ENCODE peak calls at places on chromosome 19, in four cellular contexts. J is WTC11, C is K562, L is GM12878. G is an unnamed sample.

GRCh38 chr19:47003611-47003935 is 16.1 kb upstream of the NPAS1 start:
- DNase-seq in C (no peak), J (no peak), L (no peak), G (peak)

GRCh38 chr19:30256510-30256850 is 115.7 kb upstream of the ZNF536 start:
- DNase-seq in J (no peak), L (no peak), C (no peak), G (peak)

GRCh38 chr19:31538879-31539278 is 189.6 kb upstream of the TSHZ3 start:
- DNase-seq in L (no peak), C (no peak), J (no peak), G (no peak)

GRCh38 chr19:23391239-23391638 is 4.0 kb downstream of the ZNF91 start:
- DNase-seq in C (no peak), L (no peak), J (no peak), G (no peak)

GRCh38 chr19:4730740-4731171 is 7.1 kb upstream of the DPP9 start:
- DNase-seq in J (peak), C (peak), L (no peak), G (peak)

GRCh38 chr19:23972161-23972560 is 57.5 kb downstream of the ZNF726 start:
- DNase-seq in J (no peak), C (no peak), L (no peak), G (peak)

GRCh38 chr19:17075860-17076538 is 422 bp downstream of the MYO9B start:
- DNase-seq in J (no peak), C (peak), L (no peak), G (no peak)

GRCh38 chr19:31436121-31436776 is 87.0 kb upstream of the TSHZ3 start:
- DNase-seq in L (no peak), C (no peak), J (no peak), G (no peak)

GRCh38 chr19:44845286-44845611 is 848 bp upstream of the NECTIN2 start:
- DNase-seq in J (no peak), C (no peak), L (no peak), G (no peak)

GRCh38 chr19:54612428-54612827 is 17.9 kb upstream of the LILRB1 start:
- DNase-seq in C (no peak), J (no peak), L (no peak), G (no peak)

GRCh38 chr19:45419396-45419795 is 4.3 kb downstream of the ERCC1 start:
- DNase-seq in C (no peak), J (no peak), L (no peak), G (no peak)

GRCh38 chr19:55228015-55228391 is 560 bp downstream of the TMEM86B start:
- DNase-seq in J (no peak), C (no peak), L (no peak), G (peak)

GRCh38 chr19:36420961-36421748 is 2.7 kb upstream of the ZFP82 start:
- DNase-seq in C (no peak), L (no peak), J (peak), G (peak)

GRCh38 chr19:34618410-34618809 is 58.5 kb downstream of the SCGB2B2 start:
- DNase-seq in L (no peak), C (no peak), J (no peak), G (no peak)

GRCh38 chr19:36140289-36141038 is 598 bp downstream of the CAPNS1 start:
- DNase-seq in L (no peak), J (peak), C (peak), G (peak)

GRCh38 chr19:4046946-4047683 is 19.6 kb downstream of the ZBTB7A start:
- DNase-seq in C (no peak), L (no peak), J (no peak), G (no peak)

GRCh38 chr19:41844601-41845000 is at the start of gene LYPD4:
- DNase-seq in C (peak), J (peak), L (no peak), G (peak)

GRCh38 chr19:27720155-27720554 is 1492.8 kb downstream of the UQCRFS1 start:
- DNase-seq in J (no peak), L (no peak), C (no peak), G (no peak)

GRCh38 chr19:2549701-2550191 is 73.8 kb downstream of the GADD45B start:
- DNase-seq in L (no peak), C (no peak), J (no peak), G (no peak)

GRCh38 chr19:42577016-42577415 is 17.7 kb downstream of the CEACAM8 start:
- DNase-seq in C (no peak), J (no peak), L (no peak), G (no peak)

GRCh38 chr19:45900661-45901431 is 1.6 kb downstream of the MYPOP start:
- DNase-seq in C (no peak), L (no peak), J (no peak), G (no peak)

GRCh38 chr19:47445937-47446402 is 25.7 kb downstream of the SLC8A2 start:
- DNase-seq in J (peak), C (peak), L (no peak), G (peak)

GRCh38 chr19:43651758-43652545 is 12.3 kb upstream of the CADM4 start:
- DNase-seq in L (no peak), J (peak), C (peak), G (peak)

GRCh38 chr19:46614114-46614701 is 10.7 kb downstream of the PTGIR start:
- DNase-seq in J (peak), C (peak), L (no peak), G (peak)

GRCh38 chr19:10520652-10521318 is 3.5 kb upstream of the S1PR5 start:
- DNase-seq in J (no peak), L (no peak), C (no peak), G (peak)

GRCh38 chr19:15421726-15422260 is 3.0 kb upstream of the AKAP8L start:
- DNase-seq in J (no peak), L (no peak), C (no peak), G (peak)

GRCh38 chr19:15466851-15467733 is 2.7 kb upstream of the RASAL3 start:
- DNase-seq in J (no peak), L (peak), C (no peak), G (no peak)

GRCh38 chr19:46608581-46609345 is 7.6 kb downstream of the CALM3 start:
- DNase-seq in C (no peak), L (no peak), J (peak), G (peak)

GRCh38 chr19:30784850-30785459 is 412.8 kb downstream of the ZNF536 start:
- DNase-seq in L (no peak), C (peak), J (peak), G (no peak)

GRCh38 chr19:2043269-2043641 is 7.8 kb downstream of the MKNK2 start:
- DNase-seq in L (no peak), C (no peak), J (no peak), G (no peak)

GRCh38 chr19:50669319-50670101 is 20.3 kb downstream of the C19orf81 start:
- DNase-seq in L (no peak), C (peak), J (no peak), G (peak)

GRCh38 chr19:47658431-47659383 is 49.8 kb downstream of the BICRA start:
- DNase-seq in J (no peak), C (no peak), L (no peak), G (no peak)

GRCh38 chr19:7868671-7869452 is 5.3 kb downstream of the PRR36 start:
- DNase-seq in L (peak), J (peak), C (peak), G (peak)

GRCh38 chr19:16447015-16447384 is 24.8 kb downstream of the EPS15L1 start:
- DNase-seq in J (no peak), C (peak), L (peak), G (no peak)

GRCh38 chr19:45368737-45369340 is 1.5 kb downstream of the ERCC2 start:
- DNase-seq in J (peak), L (no peak), C (no peak), G (no peak)

GRCh38 chr19:58361900-58362271 is 665 bp downstream of the ZNF497 start:
- DNase-seq in C (peak), J (no peak), L (no peak), G (peak)

GRCh38 chr19:36973844-36974195 is 57.7 kb downstream of the ZNF568 start:
- DNase-seq in J (no peak), L (no peak), C (no peak), G (no peak)

GRCh38 chr19:55305491-55305890 is 19.6 kb downstream of the TMEM150B start:
- DNase-seq in C (peak), J (peak), L (no peak), G (peak)

GRCh38 chr19:2050991-2051770 is at the start of gene MKNK2:
- DNase-seq in L (no peak), C (peak), J (peak), G (peak)

DNA sequence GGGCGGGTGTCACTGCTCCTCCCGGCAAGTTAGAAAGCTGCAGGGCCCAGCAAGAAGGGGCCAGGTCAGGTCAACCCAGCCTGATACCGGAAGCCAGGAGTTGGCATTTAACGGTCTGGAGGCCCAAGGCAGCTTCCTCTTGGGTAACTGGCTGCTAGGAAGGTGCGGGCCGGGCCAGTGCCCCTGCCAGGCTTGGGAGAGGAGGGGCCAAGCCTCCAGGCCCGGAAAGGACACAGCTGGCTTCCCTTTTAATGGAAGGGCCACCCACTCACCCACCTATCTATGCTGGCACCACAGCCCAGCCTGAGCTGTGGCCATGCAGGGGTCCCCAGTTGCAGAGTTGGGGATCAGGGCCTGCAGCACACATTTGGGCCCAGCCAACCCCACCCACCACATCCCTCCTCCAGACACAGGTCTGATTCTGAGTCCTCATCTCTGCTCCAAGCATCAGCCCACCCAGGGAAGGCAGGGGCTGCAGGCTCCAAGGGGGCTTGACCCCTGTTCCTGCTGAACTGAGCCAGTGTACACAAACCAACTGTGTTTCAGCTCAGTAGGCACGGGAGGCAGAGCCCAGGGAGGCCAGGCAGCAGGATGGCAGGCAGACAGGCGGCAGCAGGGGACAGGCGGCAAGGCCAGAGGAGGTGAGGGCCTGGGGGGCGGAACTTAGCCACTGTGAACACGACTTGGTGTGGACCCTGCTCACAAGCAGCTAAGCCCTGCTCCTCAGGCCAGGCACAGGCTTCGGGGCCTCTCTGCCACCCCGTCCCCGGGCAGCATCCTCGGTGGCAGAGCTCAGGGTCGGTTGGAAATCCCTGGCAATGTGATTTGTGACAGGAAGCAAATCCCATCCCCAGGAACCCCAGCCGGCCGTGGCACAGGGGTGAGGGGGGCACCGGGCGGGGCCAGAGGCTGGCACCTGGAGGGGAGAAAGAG is 40.8 kb downstream of the ZSWIM4 start:
- DNase-seq in J (no peak), C (no peak), L (no peak), G (no peak)
- TF ChIP-seq USF1 in J (no peak), C (no peak), L (no peak), G (no peak)

DNA sequence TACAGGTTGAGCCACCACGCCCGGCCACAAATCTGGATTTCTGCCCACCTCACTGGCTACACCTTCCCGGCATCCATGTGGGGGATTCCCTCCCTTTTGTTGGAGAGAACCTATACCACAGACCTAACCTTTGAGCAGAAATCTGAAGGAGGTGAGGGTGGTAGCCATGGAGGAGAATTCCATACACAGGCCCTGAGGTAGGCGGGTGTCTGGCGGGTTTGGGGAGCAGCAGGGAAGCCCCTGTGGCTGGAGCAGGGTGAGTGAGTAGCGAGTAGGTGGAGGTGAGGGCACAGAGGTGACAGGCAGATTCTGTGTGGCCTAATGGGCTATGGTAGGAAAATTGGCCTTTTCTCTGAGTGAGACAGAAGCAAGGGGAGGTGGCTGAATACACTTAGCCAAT is 10.6 kb downstream of the EIF3K start:
- DNase-seq in J (no peak), L (no peak), C (no peak), G (no peak)
- TF ChIP-seq USF1 in J (no peak), L (no peak), C (no peak), G (no peak)

GRCh38 chr19:48874309-48875135 is 2.3 kb downstream of the PPP1R15A start:
- DNase-seq in C (peak), L (no peak), J (no peak), G (no peak)
- TF ChIP-seq USF1 in C (no peak), L (no peak), J (no peak), G (no peak)

DNA sequence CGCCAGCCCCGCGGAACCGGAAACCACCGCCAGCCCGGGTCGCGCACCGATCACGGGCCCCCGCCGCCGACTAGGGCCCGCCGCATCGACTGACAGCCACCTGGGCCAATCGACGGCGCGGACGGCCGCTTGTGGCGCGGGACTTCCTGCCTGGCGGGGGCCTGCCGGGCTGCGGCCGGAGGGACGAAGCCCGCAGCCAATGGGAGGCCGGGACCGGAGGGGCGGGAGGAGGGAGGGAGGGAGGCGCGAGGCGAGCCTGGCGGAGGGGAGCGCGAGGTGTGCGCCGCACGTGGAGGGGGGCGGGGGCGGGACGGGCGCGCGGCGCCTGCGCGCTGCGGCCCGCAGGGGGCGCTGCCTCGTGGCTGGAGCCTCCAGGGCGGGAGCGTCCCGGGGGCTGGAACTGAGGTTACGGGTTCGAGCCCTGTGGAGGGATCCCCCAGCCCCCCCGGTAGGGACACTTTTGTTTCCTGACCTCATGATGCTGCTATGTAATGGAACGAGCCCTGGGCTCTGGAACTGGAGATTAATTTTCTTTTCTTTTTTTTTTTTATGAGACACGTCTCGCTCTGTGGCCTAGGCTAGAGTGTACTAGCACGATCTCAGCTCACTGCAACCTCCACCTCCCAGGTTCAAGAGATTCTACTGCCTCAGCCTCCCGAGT is at the start of gene MLLT1:
- DNase-seq in C (peak), J (peak), L (peak), G (peak)
- TF ChIP-seq USF1 in C (peak), J (peak), L (no peak), G (peak)

GRCh38 chr19:22140356-22140755 is 56.4 kb downstream of the ZNF676 start:
- DNase-seq in L (no peak), J (no peak), C (no peak), G (no peak)

GRCh38 chr19:22144394-22144793 is 52.4 kb downstream of the ZNF676 start:
- DNase-seq in C (peak), J (no peak), L (no peak), G (peak)
- TF ChIP-seq USF1 in C (no peak), J (no peak), L (no peak), G (no peak)

GRCh38 chr19:33420821-33421220 is 47.3 kb downstream of the CEBPG start:
- DNase-seq in J (no peak), L (no peak), C (no peak), G (no peak)

GRCh38 chr19:33426621-33427475 is 53.3 kb downstream of the CEBPG start:
- DNase-seq in L (no peak), C (no peak), J (no peak), G (no peak)

GRCh38 chr19:33422369-33423180 is 49.1 kb downstream of the CEBPG start:
- DNase-seq in J (no peak), C (no peak), L (no peak), G (no peak)

GRCh38 chr19:33421368-33421767 is 47.9 kb downstream of the CEBPG start:
- DNase-seq in J (no peak), L (no peak), C (no peak), G (no peak)

GRCh38 chr19:33424181-33424580 is 50.7 kb downstream of the CEBPG start:
- DNase-seq in C (no peak), J (no peak), L (no peak), G (no peak)
- TF ChIP-seq USF1 in C (no peak), J (no peak), L (no peak), G (no peak)

DNA sequence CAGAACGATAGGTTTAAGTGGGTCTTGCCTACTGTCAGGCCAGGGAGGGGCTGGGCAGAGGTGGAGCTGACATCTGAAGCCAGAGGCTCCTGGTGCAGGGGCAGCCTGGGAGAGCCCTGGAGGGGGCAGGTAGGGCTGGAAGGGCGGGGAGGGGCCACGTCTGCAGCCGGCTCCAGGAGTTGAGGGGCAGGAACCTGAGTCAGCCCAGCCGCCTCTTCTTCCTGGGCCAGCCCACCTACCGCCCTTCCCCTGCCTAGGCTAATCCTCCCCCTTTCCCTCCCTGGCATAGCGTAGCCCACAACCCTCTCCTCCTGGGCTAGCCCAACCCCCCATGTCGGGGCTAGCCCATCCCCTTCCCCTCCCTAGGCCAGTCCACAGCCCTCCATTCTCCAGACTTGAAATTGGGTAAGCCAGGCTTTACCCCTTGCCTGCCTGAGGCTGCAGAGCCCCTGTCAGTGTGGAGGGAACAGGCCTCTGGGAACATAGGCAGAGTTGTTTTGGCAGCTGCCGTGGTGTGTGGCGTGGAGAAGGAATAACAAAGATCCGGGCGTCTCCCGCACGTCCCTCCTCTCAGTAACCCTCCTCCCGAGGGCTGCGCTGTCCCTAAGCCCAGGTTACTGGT is 20.6 kb upstream of the WDR18 start:
- DNase-seq in J (no peak), C (no peak), L (no peak), G (no peak)
- TF ChIP-seq USF1 in J (no peak), C (no peak), L (no peak), G (no peak)

GRCh38 chr19:11814707-11815050 is 606 bp downstream of the ZNF440 start:
- DNase-seq in L (no peak), C (no peak), J (no peak), G (no peak)
- TF ChIP-seq USF1 in L (no peak), C (no peak), J (no peak), G (no peak)

GRCh38 chr19:51733742-51734522 is 10.1 kb upstream of the HAS1 start:
- DNase-seq in J (no peak), C (no peak), L (no peak), G (no peak)

GRCh38 chr19:51739466-51740213 is 12.0 kb downstream of the FPR1 start:
- DNase-seq in L (no peak), C (no peak), J (no peak), G (no peak)

GRCh38 chr19:51737924-51738323 is 13.8 kb downstream of the FPR1 start:
- DNase-seq in J (no peak), C (no peak), L (no peak), G (no peak)

GRCh38 chr19:51740356-51740755 is 11.3 kb downstream of the FPR1 start:
- DNase-seq in L (no peak), C (no peak), J (no peak), G (no peak)

DNA sequence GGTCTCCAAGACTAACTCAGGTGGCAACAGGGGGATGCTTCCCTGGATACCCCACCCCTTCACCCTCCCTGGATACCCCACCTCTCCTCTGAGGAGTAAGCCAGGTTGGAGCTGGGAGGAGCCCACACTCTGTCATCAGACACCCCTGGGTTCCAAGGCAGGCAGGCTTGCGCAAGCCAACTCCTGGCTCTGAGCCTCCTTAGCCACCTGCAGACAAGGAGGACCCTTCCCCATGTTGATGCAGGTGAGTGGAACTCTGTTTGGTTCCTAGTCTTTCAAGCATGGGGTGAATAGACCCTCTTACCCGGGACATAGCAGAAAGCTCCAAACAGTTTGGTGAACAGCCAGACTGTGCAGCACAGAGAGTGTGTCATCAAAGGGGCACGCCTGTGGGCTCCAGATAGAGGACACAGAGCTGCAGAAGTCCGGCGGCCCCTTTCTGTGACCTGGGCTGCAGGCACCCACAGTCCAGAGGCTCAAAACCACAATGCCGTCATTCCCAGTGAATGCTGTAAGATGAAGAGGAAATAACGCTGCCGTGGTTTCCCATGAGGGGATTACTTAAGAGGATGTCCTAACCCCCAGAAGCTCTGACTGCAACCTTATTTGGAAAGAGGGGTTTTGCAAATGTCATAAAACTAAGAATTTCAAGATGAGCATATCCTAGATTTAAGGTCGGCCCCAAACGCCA is 12.1 kb upstream of the HAS1 start:
- DNase-seq in L (no peak), C (peak), J (no peak), G (no peak)
- TF ChIP-seq USF1 in L (no peak), C (no peak), J (no peak), G (no peak)